ENCODE peak calls at places on chromosomes 6 and 20, in six cellular contexts. I is endodermal cell; H is activated naive CD4-positive, alpha-beta T cell; K is retinal pigment epithelial cell; E is GM23338; C is Right ventricle myocardium inferior. V is an unnamed sample.

GRCh38 chr6:110897433-110897832 is 22.8 kb downstream of the AMD1 start:
- DNase-seq in I (no peak), C (no peak), K (no peak), H (no peak), E (no peak), V (no peak)

GRCh38 chr6:36697481-36697903 is at the start of gene RAB44:
- DNase-seq in K (no peak), C (no peak), I (peak), E (no peak), H (no peak), V (no peak)

GRCh38 chr20:31551581-31552081 is 37.4 kb downstream of the HM13 start:
- DNase-seq in E (no peak), H (no peak), I (no peak), K (no peak), C (no peak), V (peak)

GRCh38 chr6:144749263-144749662 is 464.1 kb downstream of the UTRN start:
- DNase-seq in H (no peak), E (no peak), K (no peak), I (no peak), C (no peak), V (no peak)

GRCh38 chr6:85561750-85562357 is 31.8 kb downstream of the SNX14 start:
- DNase-seq in E (no peak), H (no peak), K (no peak), C (no peak), I (no peak), V (no peak)

GRCh38 chr20:32528905-32529670 is 56.0 kb downstream of the NOL4L start:
- DNase-seq in C (no peak), I (no peak), H (no peak), E (no peak), K (no peak), V (peak)

GRCh38 chr20:49277786-49278035 is 146 bp downstream of the ZNFX1 start:
- DNase-seq in C (no peak), E (no peak), K (no peak), I (no peak), H (no peak), V (no peak)

GRCh38 chr20:54026300-54027064 is 43.9 kb downstream of the BCAS1 start:
- DNase-seq in H (no peak), I (no peak), C (no peak), E (no peak), K (no peak), V (no peak)

GRCh38 chr6:83479389-83479788 is 32.9 kb upstream of the PRSS35 start:
- DNase-seq in K (no peak), I (no peak), C (no peak), H (no peak), E (no peak), V (no peak)

GRCh38 chr6:10297825-10298224 is 117.0 kb downstream of the TFAP2A start:
- DNase-seq in I (no peak), H (no peak), C (no peak), K (no peak), E (no peak), V (no peak)

GRCh38 chr6:142940487-142940886 is 4.5 kb downstream of the HIVEP2 start:
- DNase-seq in E (no peak), C (no peak), K (no peak), I (no peak), H (no peak), V (no peak)

GRCh38 chr6:2976571-2977085 is 5.3 kb upstream of the SERPINB6 start:
- DNase-seq in H (no peak), I (no peak), K (no peak), E (no peak), C (no peak), V (no peak)

GRCh38 chr20:39269031-39269461 is 306.9 kb downstream of the DHX35 start:
- DNase-seq in E (peak), I (peak), H (no peak), C (peak), K (no peak), V (peak)

GRCh38 chr20:50242863-50243609 is 52.4 kb downstream of the CEBPB start:
- DNase-seq in E (no peak), H (no peak), K (peak), I (no peak), C (peak), V (peak)

GRCh38 chr20:51372176-51372803 is 170.2 kb downstream of the NFATC2 start:
- DNase-seq in I (peak), E (peak), C (no peak), K (no peak), H (no peak), V (no peak)

GRCh38 chr6:46967950-46968349 is 46.2 kb upstream of the ADGRF5 start:
- DNase-seq in H (no peak), I (no peak), K (no peak), C (no peak), E (no peak), V (no peak)

GRCh38 chr6:15389759-15390723 is 144.2 kb downstream of the JARID2 start:
- DNase-seq in K (no peak), E (peak), H (no peak), C (no peak), I (peak), V (no peak)

GRCh38 chr6:5946701-5947100 is 60.0 kb downstream of the NRN1 start:
- DNase-seq in I (no peak), K (no peak), C (no peak), H (no peak), E (no peak), V (no peak)

GRCh38 chr6:1404066-1404712 is 14.8 kb downstream of the FOXF2 start:
- DNase-seq in I (no peak), K (no peak), E (no peak), C (peak), H (no peak), V (no peak)

GRCh38 chr6:157953580-157954091 is 28.0 kb upstream of the SYNJ2 start:
- DNase-seq in H (no peak), C (no peak), K (peak), I (no peak), E (no peak), V (no peak)

GRCh38 chr6:141551318-141551717 is 581.4 kb upstream of the GJE1 start:
- DNase-seq in H (no peak), K (no peak), C (no peak), I (no peak), E (no peak), V (no peak)

GRCh38 chr6:148422085-148422484 is 79.4 kb downstream of the SASH1 start:
- DNase-seq in K (peak), E (no peak), I (no peak), C (no peak), H (no peak), V (no peak)

GRCh38 chr6:894274-894673 is 201.3 kb upstream of the EXOC2 start:
- DNase-seq in H (no peak), E (peak), I (peak), K (no peak), C (no peak), V (no peak)

GRCh38 chr20:38158701-38159325 is 6.3 kb downstream of the TGM2 start:
- DNase-seq in K (no peak), C (no peak), H (no peak), I (no peak), E (no peak), V (peak)

GRCh38 chr6:76124010-76124409 is 51.5 kb upstream of the IMPG1 start:
- DNase-seq in E (no peak), C (no peak), K (no peak), H (no peak), I (no peak), V (no peak)

GRCh38 chr6:35392773-35393672 is 50.7 kb downstream of the PPARD start:
- DNase-seq in E (no peak), H (no peak), K (no peak), C (no peak), I (no peak), V (no peak)

GRCh38 chr20:60455272-60455671 is 497.0 kb downstream of the CDH26 start:
- DNase-seq in I (no peak), H (no peak), E (no peak), C (no peak), K (no peak), V (no peak)

GRCh38 chr6:3813150-3813780 is 35.9 kb upstream of the FAM50B start:
- DNase-seq in E (no peak), K (no peak), I (no peak), C (no peak), H (no peak), V (peak)

GRCh38 chr6:108735991-108736345 is 112.3 kb upstream of the ARMC2 start:
- DNase-seq in I (peak), K (no peak), H (no peak), C (no peak), E (peak), V (no peak)

GRCh38 chr6:94215614-94216013 is 796.3 kb upstream of the EPHA7 start:
- DNase-seq in E (no peak), H (no peak), I (no peak), C (no peak), K (no peak), V (no peak)

GRCh38 chr6:143678980-143679379 is 1.2 kb downstream of the PHACTR2 start:
- DNase-seq in H (no peak), C (no peak), E (no peak), K (no peak), I (no peak), V (no peak)

GRCh38 chr20:23856736-23857135 is 22.8 kb downstream of the CST5 start:
- DNase-seq in K (no peak), I (peak), C (no peak), H (no peak), E (no peak), V (no peak)

GRCh38 chr6:133983099-133983939 is 30.3 kb downstream of the TBPL1 start:
- DNase-seq in K (no peak), E (no peak), I (peak), H (no peak), C (peak), V (peak)

GRCh38 chr20:62208805-62209755 is 11.0 kb downstream of the HRH3 start:
- DNase-seq in H (no peak), E (peak), I (peak), K (no peak), C (peak), V (peak)

GRCh38 chr20:17227199-17227535 is 327 bp downstream of the PCSK2 start:
- DNase-seq in E (no peak), I (no peak), C (no peak), H (no peak), K (no peak), V (peak)

GRCh38 chr20:38339993-38340392 is 6.3 kb upstream of the LBP start:
- DNase-seq in E (no peak), I (no peak), H (no peak), K (no peak), C (no peak), V (no peak)

GRCh38 chr6:165205632-165206031 is 103.8 kb downstream of the C6orf118 start:
- DNase-seq in E (no peak), C (no peak), H (no peak), I (no peak), K (peak), V (no peak)

GRCh38 chr6:140766999-140767398 is 1365.7 kb upstream of the GJE1 start:
- DNase-seq in C (no peak), I (no peak), E (no peak), K (no peak), H (no peak), V (no peak)